ENCODE peak calls at places on chromosome 14, in ten cellular contexts. One of them, this sample, is unnamed.

GRCh38 chr14:58693048-58693447 is 55.3 kb downstream of the DACT1 start:
- DNase-seq in uterus: no peak
- DNase-seq in heart left ventricle: no peak
- DNase-seq in body of pancreas: no peak
- DNase-seq in transverse colon: no peak
- DNase-seq in adrenal gland: no peak
- DNase-seq in endothelial cell of umbilical vein: no peak
- DNase-seq in tibial nerve: no peak
- DNase-seq in A549: no peak
- DNase-seq in stomach: no peak
- DNase-seq in this sample: no peak

GRCh38 chr14:65268594-65268993 is 143.9 kb upstream of the FUT8 start:
- DNase-seq in uterus: no peak
- DNase-seq in heart left ventricle: no peak
- DNase-seq in body of pancreas: no peak
- DNase-seq in transverse colon: no peak
- DNase-seq in adrenal gland: no peak
- DNase-seq in endothelial cell of umbilical vein: no peak
- DNase-seq in tibial nerve: no peak
- DNase-seq in A549: no peak
- DNase-seq in stomach: no peak
- DNase-seq in this sample: no peak

GRCh38 chr14:102370305-102370809 is 7.6 kb downstream of the TECPR2 start:
- DNase-seq in uterus: no peak
- DNase-seq in heart left ventricle: peak; percentile 30
- DNase-seq in body of pancreas: no peak
- DNase-seq in transverse colon: no peak
- DNase-seq in adrenal gland: no peak
- DNase-seq in endothelial cell of umbilical vein: no peak
- DNase-seq in tibial nerve: no peak
- DNase-seq in A549: peak; percentile 6
- DNase-seq in stomach: no peak
- DNase-seq in this sample: no peak

GRCh38 chr14:56807586-56808168 is 2.6 kb downstream of the OTX2 start:
- DNase-seq in uterus: no peak
- DNase-seq in heart left ventricle: no peak
- DNase-seq in body of pancreas: no peak
- DNase-seq in transverse colon: no peak
- DNase-seq in adrenal gland: no peak
- DNase-seq in endothelial cell of umbilical vein: no peak
- DNase-seq in tibial nerve: no peak
- DNase-seq in A549: no peak
- DNase-seq in stomach: no peak
- DNase-seq in this sample: no peak

GRCh38 chr14:71165650-71166049 is 258.4 kb downstream of the PCNX1 start:
- DNase-seq in uterus: no peak
- DNase-seq in heart left ventricle: no peak
- DNase-seq in body of pancreas: no peak
- DNase-seq in transverse colon: peak; percentile 42
- DNase-seq in adrenal gland: peak; percentile 61
- DNase-seq in endothelial cell of umbilical vein: no peak
- DNase-seq in tibial nerve: no peak
- DNase-seq in A549: no peak
- DNase-seq in stomach: no peak
- DNase-seq in this sample: peak; percentile 21

GRCh38 chr14:104337381-104337780 is 199.0 kb downstream of the KIF26A start:
- DNase-seq in uterus: no peak
- DNase-seq in heart left ventricle: no peak
- DNase-seq in body of pancreas: no peak
- DNase-seq in transverse colon: no peak
- DNase-seq in adrenal gland: no peak
- DNase-seq in endothelial cell of umbilical vein: no peak
- DNase-seq in tibial nerve: no peak
- DNase-seq in A549: no peak
- DNase-seq in stomach: peak; percentile 11
- DNase-seq in this sample: peak; percentile 60

GRCh38 chr14:71618047-71618446 is 314.2 kb upstream of the RGS6 start:
- DNase-seq in uterus: no peak
- DNase-seq in heart left ventricle: no peak
- DNase-seq in body of pancreas: no peak
- DNase-seq in transverse colon: no peak
- DNase-seq in adrenal gland: no peak
- DNase-seq in endothelial cell of umbilical vein: no peak
- DNase-seq in tibial nerve: no peak
- DNase-seq in A549: no peak
- DNase-seq in stomach: no peak
- DNase-seq in this sample: no peak

GRCh38 chr14:35368993-35369392 is 35.6 kb downstream of the NFKBIA start:
- DNase-seq in uterus: no peak
- DNase-seq in heart left ventricle: no peak
- DNase-seq in body of pancreas: no peak
- DNase-seq in transverse colon: no peak
- DNase-seq in adrenal gland: no peak
- DNase-seq in endothelial cell of umbilical vein: no peak
- DNase-seq in tibial nerve: no peak
- DNase-seq in A549: no peak
- DNase-seq in stomach: no peak
- DNase-seq in this sample: no peak

GRCh38 chr14:90382491-90383125 is 14.2 kb upstream of the CALM1 start:
- DNase-seq in uterus: peak; percentile 82
- DNase-seq in heart left ventricle: peak; percentile 77
- DNase-seq in body of pancreas: peak; percentile 78
- DNase-seq in transverse colon: peak; percentile 72
- DNase-seq in adrenal gland: peak; percentile 83
- DNase-seq in endothelial cell of umbilical vein: peak; percentile 90
- DNase-seq in tibial nerve: peak; percentile 61
- DNase-seq in A549: peak; percentile 75
- DNase-seq in stomach: peak; percentile 69
- DNase-seq in this sample: peak; percentile 76

GRCh38 chr14:58243790-58244555 is 670 bp upstream of the PSMA3 start:
- DNase-seq in uterus: no peak
- DNase-seq in heart left ventricle: no peak
- DNase-seq in body of pancreas: peak; percentile 29
- DNase-seq in transverse colon: no peak
- DNase-seq in adrenal gland: no peak
- DNase-seq in endothelial cell of umbilical vein: peak; percentile 68
- DNase-seq in tibial nerve: no peak
- DNase-seq in A549: peak; percentile 38
- DNase-seq in stomach: no peak
- DNase-seq in this sample: peak; percentile 37

GRCh38 chr14:96364911-96365310 is 1.6 kb downstream of the GSKIP start:
- DNase-seq in uterus: no peak
- DNase-seq in heart left ventricle: no peak
- DNase-seq in body of pancreas: no peak
- DNase-seq in transverse colon: no peak
- DNase-seq in adrenal gland: no peak
- DNase-seq in endothelial cell of umbilical vein: no peak
- DNase-seq in tibial nerve: no peak
- DNase-seq in A549: no peak
- DNase-seq in stomach: no peak
- DNase-seq in this sample: no peak

GRCh38 chr14:96362965-96363750 is at the start of the genes ATG2B and GSKIP:
- DNase-seq in uterus: peak; percentile 93
- DNase-seq in heart left ventricle: peak; percentile 94
- DNase-seq in body of pancreas: peak; percentile 95
- DNase-seq in transverse colon: peak; percentile 97
- DNase-seq in adrenal gland: peak; percentile 92
- DNase-seq in endothelial cell of umbilical vein: peak; percentile 90
- DNase-seq in tibial nerve: peak; percentile 89
- DNase-seq in A549: peak; percentile 89
- DNase-seq in stomach: peak; percentile 97
- DNase-seq in this sample: peak; percentile 99

GRCh38 chr14:96359959-96360358 is 3.2 kb downstream of the ATG2B start:
- DNase-seq in uterus: no peak
- DNase-seq in heart left ventricle: no peak
- DNase-seq in body of pancreas: no peak
- DNase-seq in transverse colon: no peak
- DNase-seq in adrenal gland: no peak
- DNase-seq in endothelial cell of umbilical vein: no peak
- DNase-seq in tibial nerve: no peak
- DNase-seq in A549: no peak
- DNase-seq in stomach: no peak
- DNase-seq in this sample: no peak

GRCh38 chr14:96362071-96362964 is 823 bp downstream of the ATG2B start:
- DNase-seq in uterus: no peak
- DNase-seq in heart left ventricle: no peak
- DNase-seq in body of pancreas: peak; percentile 87
- DNase-seq in transverse colon: peak; percentile 68
- DNase-seq in adrenal gland: peak; percentile 36
- DNase-seq in endothelial cell of umbilical vein: peak; percentile 72
- DNase-seq in tibial nerve: peak; percentile 19
- DNase-seq in A549: peak; percentile 75
- DNase-seq in stomach: peak; percentile 44
- DNase-seq in this sample: peak; percentile 39

DNA sequence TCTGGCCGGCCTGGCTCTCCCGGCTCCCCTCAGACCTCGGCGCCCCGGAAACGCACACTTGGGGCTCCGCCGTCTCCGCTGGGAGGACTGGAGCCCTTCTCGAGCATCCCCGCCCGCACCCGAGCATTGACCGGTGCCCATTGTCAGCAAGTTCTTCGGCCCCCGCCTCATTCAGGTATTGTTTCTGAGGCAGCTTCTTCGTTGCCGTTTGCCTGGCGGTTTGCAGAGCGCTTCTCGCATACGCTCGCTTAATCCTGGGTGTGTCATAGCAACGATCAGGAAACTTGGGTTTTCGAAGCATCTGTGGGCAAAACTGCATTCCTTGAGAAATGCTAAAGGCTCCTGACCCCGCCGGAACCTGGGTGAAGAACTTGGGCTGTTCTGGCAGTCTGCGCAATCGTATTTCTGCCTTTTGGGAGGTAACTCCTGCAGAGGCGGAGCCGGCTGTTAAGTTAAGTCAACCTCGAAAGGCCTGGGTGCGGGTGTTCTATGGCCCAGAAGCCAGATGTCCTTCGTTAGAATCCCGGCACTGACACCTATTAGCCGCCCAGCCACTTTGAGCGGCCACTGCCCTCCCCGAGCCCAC is 518 bp downstream of the GSKIP start:
- DNase-seq in uterus: no peak
- DNase-seq in heart left ventricle: peak; percentile 41
- DNase-seq in body of pancreas: peak; percentile 71
- DNase-seq in transverse colon: peak; percentile 79
- DNase-seq in adrenal gland: peak; percentile 59
- DNase-seq in endothelial cell of umbilical vein: peak; percentile 37
- DNase-seq in tibial nerve: peak; percentile 7
- DNase-seq in A549: peak; percentile 55
- DNase-seq in stomach: peak; percentile 67
- DNase-seq in this sample: peak; percentile 29
- TF ChIP-seq POLR2A in uterus: no peak
- TF ChIP-seq POLR2A in heart left ventricle: no peak
- TF ChIP-seq POLR2A in body of pancreas: no peak
- TF ChIP-seq POLR2A in transverse colon: peak; percentile 78
- TF ChIP-seq POLR2A in adrenal gland: no peak
- TF ChIP-seq POLR2A in endothelial cell of umbilical vein: no peak
- TF ChIP-seq POLR2A in tibial nerve: no peak
- TF ChIP-seq POLR2A in A549: no peak
- TF ChIP-seq POLR2A in stomach: no peak
- TF ChIP-seq POLR2A in this sample: no peak

GRCh38 chr14:78254911-78255431 is 84.8 kb downstream of the NRXN3 start:
- DNase-seq in uterus: no peak
- DNase-seq in heart left ventricle: no peak
- DNase-seq in body of pancreas: peak; percentile 4
- DNase-seq in transverse colon: no peak
- DNase-seq in adrenal gland: no peak
- DNase-seq in endothelial cell of umbilical vein: no peak
- DNase-seq in tibial nerve: no peak
- DNase-seq in A549: peak; percentile 4
- DNase-seq in stomach: no peak
- DNase-seq in this sample: no peak

GRCh38 chr14:78253986-78254385 is 83.8 kb downstream of the NRXN3 start:
- DNase-seq in uterus: no peak
- DNase-seq in heart left ventricle: no peak
- DNase-seq in body of pancreas: no peak
- DNase-seq in transverse colon: no peak
- DNase-seq in adrenal gland: no peak
- DNase-seq in endothelial cell of umbilical vein: no peak
- DNase-seq in tibial nerve: no peak
- DNase-seq in A549: peak; percentile 43
- DNase-seq in stomach: no peak
- DNase-seq in this sample: no peak

GRCh38 chr14:78259831-78260230 is 89.7 kb downstream of the NRXN3 start:
- DNase-seq in uterus: no peak
- DNase-seq in heart left ventricle: no peak
- DNase-seq in body of pancreas: no peak
- DNase-seq in transverse colon: no peak
- DNase-seq in adrenal gland: no peak
- DNase-seq in endothelial cell of umbilical vein: no peak
- DNase-seq in tibial nerve: no peak
- DNase-seq in A549: no peak
- DNase-seq in stomach: no peak
- DNase-seq in this sample: no peak
- TF ChIP-seq CTCF in uterus: no peak
- TF ChIP-seq CTCF in heart left ventricle: no peak
- TF ChIP-seq CTCF in body of pancreas: no peak
- TF ChIP-seq CTCF in transverse colon: no peak
- TF ChIP-seq CTCF in adrenal gland: no peak
- TF ChIP-seq CTCF in endothelial cell of umbilical vein: no peak
- TF ChIP-seq CTCF in tibial nerve: no peak
- TF ChIP-seq CTCF in A549: no peak
- TF ChIP-seq CTCF in stomach: no peak
- TF ChIP-seq CTCF in this sample: no peak

DNA sequence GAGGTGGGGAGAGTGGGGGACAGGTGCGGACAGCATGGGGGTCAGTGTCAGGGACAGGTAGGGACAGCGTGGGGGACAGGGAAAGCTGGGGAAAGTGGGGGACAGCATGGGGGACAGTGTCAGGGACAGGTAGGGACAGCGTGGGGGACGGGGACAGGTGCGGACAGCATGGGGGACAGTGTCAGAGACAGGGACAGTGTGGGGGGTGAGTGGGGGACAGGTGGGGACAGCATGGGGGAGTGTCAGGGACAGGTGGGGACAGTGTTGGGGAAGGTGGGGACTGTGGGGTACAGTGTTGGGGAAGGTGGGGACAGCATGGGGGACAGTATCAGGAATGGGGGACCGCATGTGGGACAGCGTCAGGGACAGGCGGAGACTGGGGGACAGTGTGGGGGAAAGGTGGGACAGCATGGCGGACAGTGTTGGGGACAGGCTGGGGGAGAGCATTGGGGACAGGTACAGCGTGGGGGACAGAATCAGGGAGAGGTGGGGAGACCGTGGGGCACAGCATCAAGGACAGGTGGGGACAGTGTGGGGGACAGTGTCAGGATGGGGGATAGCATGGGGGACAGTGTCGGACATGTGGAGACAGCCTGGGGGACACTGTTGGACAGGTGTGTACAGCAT is 96.1 kb downstream of the TMEM121 start:
- DNase-seq in uterus: no peak
- DNase-seq in heart left ventricle: no peak
- DNase-seq in body of pancreas: no peak
- DNase-seq in transverse colon: no peak
- DNase-seq in adrenal gland: no peak
- DNase-seq in endothelial cell of umbilical vein: no peak
- DNase-seq in tibial nerve: no peak
- DNase-seq in A549: no peak
- DNase-seq in stomach: no peak
- DNase-seq in this sample: no peak
- TF ChIP-seq POLR2A in uterus: no peak
- TF ChIP-seq POLR2A in heart left ventricle: no peak
- TF ChIP-seq POLR2A in body of pancreas: no peak
- TF ChIP-seq POLR2A in transverse colon: no peak
- TF ChIP-seq POLR2A in adrenal gland: no peak
- TF ChIP-seq POLR2A in endothelial cell of umbilical vein: no peak
- TF ChIP-seq POLR2A in tibial nerve: no peak
- TF ChIP-seq POLR2A in A549: no peak
- TF ChIP-seq POLR2A in stomach: no peak
- TF ChIP-seq POLR2A in this sample: no peak

GRCh38 chr14:23299558-23299957 is 3.1 kb downstream of the PPP1R3E start:
- DNase-seq in uterus: no peak
- DNase-seq in heart left ventricle: no peak
- DNase-seq in body of pancreas: peak; percentile 30
- DNase-seq in transverse colon: no peak
- DNase-seq in adrenal gland: no peak
- DNase-seq in endothelial cell of umbilical vein: peak; percentile 46
- DNase-seq in tibial nerve: no peak
- DNase-seq in A549: peak; percentile 75
- DNase-seq in stomach: no peak
- DNase-seq in this sample: no peak
- TF ChIP-seq CTCF in uterus: no peak
- TF ChIP-seq CTCF in heart left ventricle: peak; percentile 31
- TF ChIP-seq CTCF in body of pancreas: no peak
- TF ChIP-seq CTCF in transverse colon: no peak
- TF ChIP-seq CTCF in adrenal gland: peak; percentile 25
- TF ChIP-seq CTCF in endothelial cell of umbilical vein: peak; percentile 11
- TF ChIP-seq CTCF in tibial nerve: no peak
- TF ChIP-seq CTCF in A549: peak; percentile 56
- TF ChIP-seq CTCF in stomach: no peak
- TF ChIP-seq CTCF in this sample: no peak